ENCODE peak calls at places on chromosome 17, in five cellular contexts. One of them, this sample, is unnamed.
A peak's percentile ranks its signal among the peaks of the same experiment; 100 is the strongest.

GRCh38 chr17:49779730-49780220 is 8.7 kb upstream of the KAT7 start:
- DNase-seq in Peyer's patch: peak; percentile 31
- DNase-seq in tibial nerve: no peak
- DNase-seq in heart right ventricle: peak; percentile 42
- DNase-seq in upper lobe of right lung: no peak
- DNase-seq in this sample: no peak

GRCh38 chr17:40303009-40303657 is 5.8 kb upstream of the RARA start:
- DNase-seq in upper lobe of right lung: no peak
- DNase-seq in tibial nerve: no peak
- DNase-seq in heart right ventricle: peak; percentile 71
- DNase-seq in Peyer's patch: peak; percentile 64
- DNase-seq in this sample: no peak

GRCh38 chr17:72432143-72432604 is 311.4 kb downstream of the SOX9 start:
- DNase-seq in tibial nerve: no peak
- DNase-seq in heart right ventricle: no peak
- DNase-seq in upper lobe of right lung: no peak
- DNase-seq in Peyer's patch: no peak
- DNase-seq in this sample: no peak

GRCh38 chr17:46085522-46085921 is 86.5 kb downstream of the STH start:
- DNase-seq in Peyer's patch: no peak
- DNase-seq in upper lobe of right lung: no peak
- DNase-seq in tibial nerve: no peak
- DNase-seq in heart right ventricle: no peak
- DNase-seq in this sample: no peak

GRCh38 chr17:66904760-66905637 is 59.5 kb upstream of the CACNG4 start:
- DNase-seq in upper lobe of right lung: peak; percentile 66
- DNase-seq in heart right ventricle: peak; percentile 28
- DNase-seq in Peyer's patch: no peak
- DNase-seq in tibial nerve: no peak
- DNase-seq in this sample: peak; percentile 19

GRCh38 chr17:65893692-65894279 is 298.1 kb downstream of the CEP112 start:
- DNase-seq in upper lobe of right lung: no peak
- DNase-seq in Peyer's patch: no peak
- DNase-seq in tibial nerve: no peak
- DNase-seq in heart right ventricle: no peak
- DNase-seq in this sample: no peak

GRCh38 chr17:3917391-3917931 is 1.2 kb upstream of the P2RX1 start:
- DNase-seq in tibial nerve: no peak
- DNase-seq in Peyer's patch: no peak
- DNase-seq in heart right ventricle: peak; percentile 73
- DNase-seq in upper lobe of right lung: peak; percentile 77
- DNase-seq in this sample: peak; percentile 70

GRCh38 chr17:2283302-2283701 is 20.3 kb downstream of the SMG6 start:
- DNase-seq in heart right ventricle: no peak
- DNase-seq in tibial nerve: no peak
- DNase-seq in Peyer's patch: no peak
- DNase-seq in upper lobe of right lung: no peak
- DNase-seq in this sample: no peak

GRCh38 chr17:83106913-83107655 is 27.7 kb downstream of the METRNL start:
- DNase-seq in tibial nerve: no peak
- DNase-seq in heart right ventricle: no peak
- DNase-seq in upper lobe of right lung: no peak
- DNase-seq in Peyer's patch: no peak
- DNase-seq in this sample: no peak

GRCh38 chr17:39002991-39003715 is 36.0 kb upstream of the FBXO47 start:
- DNase-seq in heart right ventricle: peak; percentile 91
- DNase-seq in Peyer's patch: peak; percentile 39
- DNase-seq in upper lobe of right lung: peak; percentile 78
- DNase-seq in tibial nerve: peak; percentile 87
- DNase-seq in this sample: peak; percentile 86

GRCh38 chr17:65182233-65182632 is 45.1 kb downstream of the RGS9 start:
- DNase-seq in tibial nerve: no peak
- DNase-seq in heart right ventricle: no peak
- DNase-seq in Peyer's patch: no peak
- DNase-seq in upper lobe of right lung: no peak
- DNase-seq in this sample: no peak

GRCh38 chr17:14372905-14373559 is 72.2 kb downstream of the HS3ST3B1 start:
- DNase-seq in upper lobe of right lung: no peak
- DNase-seq in tibial nerve: no peak
- DNase-seq in heart right ventricle: no peak
- DNase-seq in Peyer's patch: no peak
- DNase-seq in this sample: no peak

GRCh38 chr17:81401727-81402529 is 6.7 kb downstream of the BAHCC1 start:
- DNase-seq in Peyer's patch: no peak
- DNase-seq in tibial nerve: no peak
- DNase-seq in upper lobe of right lung: no peak
- DNase-seq in heart right ventricle: no peak
- DNase-seq in this sample: peak; percentile 61

GRCh38 chr17:55442953-55443683 is 21.5 kb upstream of the MMD start:
- DNase-seq in heart right ventricle: no peak
- DNase-seq in Peyer's patch: no peak
- DNase-seq in tibial nerve: no peak
- DNase-seq in upper lobe of right lung: no peak
- DNase-seq in this sample: no peak

GRCh38 chr17:81309140-81309858 is 14.2 kb upstream of the SLC38A10 start:
- DNase-seq in tibial nerve: peak; percentile 85
- DNase-seq in Peyer's patch: peak; percentile 43
- DNase-seq in upper lobe of right lung: peak; percentile 98
- DNase-seq in heart right ventricle: peak; percentile 92
- DNase-seq in this sample: peak; percentile 93

GRCh38 chr17:51528116-51528515 is 267.8 kb downstream of the UTP18 start:
- DNase-seq in heart right ventricle: no peak
- DNase-seq in tibial nerve: no peak
- DNase-seq in upper lobe of right lung: no peak
- DNase-seq in Peyer's patch: no peak
- DNase-seq in this sample: no peak

GRCh38 chr17:3962217-3963069 is 1.8 kb downstream of the ATP2A3 start:
- DNase-seq in Peyer's patch: peak; percentile 57
- DNase-seq in upper lobe of right lung: no peak
- DNase-seq in heart right ventricle: no peak
- DNase-seq in tibial nerve: no peak
- DNase-seq in this sample: no peak

GRCh38 chr17:55521193-55521592 is 9.9 kb upstream of the SMIM36 start:
- DNase-seq in Peyer's patch: no peak
- DNase-seq in tibial nerve: no peak
- DNase-seq in upper lobe of right lung: no peak
- DNase-seq in heart right ventricle: no peak
- DNase-seq in this sample: no peak

GRCh38 chr17:77146882-77147281 is 6.1 kb downstream of the SEC14L1 start:
- DNase-seq in Peyer's patch: peak; percentile 64
- DNase-seq in upper lobe of right lung: peak; percentile 84
- DNase-seq in tibial nerve: no peak
- DNase-seq in heart right ventricle: no peak
- DNase-seq in this sample: no peak
- TF ChIP-seq CTCF in Peyer's patch: peak; percentile 40
- TF ChIP-seq CTCF in upper lobe of right lung: peak; percentile 17
- TF ChIP-seq CTCF in tibial nerve: no peak
- TF ChIP-seq CTCF in heart right ventricle: no peak
- TF ChIP-seq CTCF in this sample: peak; percentile 38

GRCh38 chr17:68435876-68436842 is 21.1 kb downstream of the WIPI1 start:
- DNase-seq in tibial nerve: peak; percentile 61
- DNase-seq in Peyer's patch: peak; percentile 82
- DNase-seq in upper lobe of right lung: peak; percentile 69
- DNase-seq in heart right ventricle: peak; percentile 83
- DNase-seq in this sample: peak; percentile 66

GRCh38 chr17:68437979-68438877 is 19.1 kb downstream of the WIPI1 start:
- DNase-seq in upper lobe of right lung: no peak
- DNase-seq in Peyer's patch: peak; percentile 69
- DNase-seq in tibial nerve: no peak
- DNase-seq in heart right ventricle: peak; percentile 44
- DNase-seq in this sample: peak; percentile 51

GRCh38 chr17:68440526-68440925 is 16.8 kb downstream of the WIPI1 start:
- DNase-seq in upper lobe of right lung: no peak
- DNase-seq in Peyer's patch: no peak
- DNase-seq in tibial nerve: no peak
- DNase-seq in heart right ventricle: no peak
- DNase-seq in this sample: no peak

GRCh38 chr17:68441064-68441770 is 16.1 kb downstream of the WIPI1 start:
- DNase-seq in upper lobe of right lung: no peak
- DNase-seq in heart right ventricle: no peak
- DNase-seq in tibial nerve: no peak
- DNase-seq in Peyer's patch: no peak
- DNase-seq in this sample: no peak

GRCh38 chr17:68439656-68440290 is 17.5 kb downstream of the WIPI1 start:
- DNase-seq in tibial nerve: no peak
- DNase-seq in upper lobe of right lung: no peak
- DNase-seq in Peyer's patch: no peak
- DNase-seq in heart right ventricle: no peak
- DNase-seq in this sample: no peak
- H3K4me1 ChIP-seq in tibial nerve: peaks cover 25% of the 10 kb centered on the region
- H3K4me1 ChIP-seq in upper lobe of right lung: peaks cover 38% of the 10 kb centered on the region
- H3K4me1 ChIP-seq in Peyer's patch: no peaks in the 10 kb centered on the region
- H3K4me1 ChIP-seq in heart right ventricle: peaks cover 49% of the 10 kb centered on the region
- H3K4me1 ChIP-seq in this sample: peaks cover 92% of the 10 kb centered on the region

DNA sequence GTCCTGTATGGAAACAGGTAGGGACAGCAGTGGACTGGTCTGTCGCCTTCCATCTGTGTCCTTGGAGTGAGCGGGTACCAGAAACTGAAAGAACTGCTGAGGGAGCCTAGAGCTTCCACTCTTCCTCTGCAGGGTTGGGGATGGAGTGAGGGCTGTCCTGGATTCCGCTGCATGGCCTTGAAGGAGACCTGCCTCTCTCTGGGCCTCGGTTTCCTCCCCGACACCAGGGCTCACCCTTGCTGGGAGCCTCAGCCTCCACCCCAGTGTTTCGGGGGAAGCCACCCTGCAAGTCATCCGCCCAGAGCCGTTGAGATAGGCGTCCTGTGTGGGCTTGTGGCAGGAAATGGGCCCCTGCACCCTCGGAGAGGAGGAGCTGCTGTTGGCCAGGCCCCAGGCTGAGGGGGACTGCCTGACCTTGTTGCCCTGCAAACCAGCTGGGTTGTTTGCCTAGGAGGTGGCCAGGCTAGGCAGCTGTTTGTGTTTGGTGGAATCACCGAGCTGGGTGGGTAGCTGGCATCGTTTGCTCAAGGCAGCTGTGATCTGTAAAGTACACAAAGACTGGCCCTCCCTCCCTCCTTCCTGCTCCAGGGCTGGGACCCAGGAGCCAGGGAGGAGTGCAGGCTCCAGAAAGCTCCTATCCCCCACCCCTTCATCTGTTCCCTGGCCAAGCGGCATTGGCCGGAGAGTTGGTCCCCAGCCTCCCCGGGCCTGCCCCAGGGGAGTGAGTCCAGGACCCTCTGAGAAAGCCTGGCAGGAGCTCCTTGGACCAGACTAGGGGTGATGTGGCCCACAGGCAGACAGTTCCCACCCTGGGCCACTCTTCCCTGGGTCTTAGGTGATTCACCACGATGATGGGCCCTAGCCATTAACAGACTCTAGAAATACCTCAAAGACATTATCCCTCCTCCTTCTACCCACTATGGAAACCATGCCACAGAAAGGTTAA is 1.3 kb downstream of the RAB37 start:
- DNase-seq in tibial nerve: no peak
- DNase-seq in Peyer's patch: peak; percentile 85
- DNase-seq in upper lobe of right lung: no peak
- DNase-seq in heart right ventricle: no peak
- DNase-seq in this sample: peak; percentile 53
- H3K4me3 ChIP-seq in tibial nerve: peak overlapping the region; percentile 45
- H3K4me3 ChIP-seq in Peyer's patch: peak overlapping the region; percentile 47
- H3K4me3 ChIP-seq in upper lobe of right lung: peak overlapping the region; percentile 45
- H3K4me3 ChIP-seq in heart right ventricle: peak overlapping the region; percentile 40
- H3K4me3 ChIP-seq in this sample: peak overlapping the region; percentile 62

GRCh38 chr17:62727916-62728672 is 80.0 kb downstream of the MARCHF10 start:
- DNase-seq in upper lobe of right lung: no peak
- DNase-seq in tibial nerve: no peak
- DNase-seq in Peyer's patch: no peak
- DNase-seq in heart right ventricle: no peak
- DNase-seq in this sample: no peak
- TF ChIP-seq CTCF in upper lobe of right lung: no peak
- TF ChIP-seq CTCF in tibial nerve: no peak
- TF ChIP-seq CTCF in Peyer's patch: no peak
- TF ChIP-seq CTCF in heart right ventricle: no peak
- TF ChIP-seq CTCF in this sample: peak; percentile 47

GRCh38 chr17:43373343-43373742 is 25.4 kb upstream of the ARL4D start:
- DNase-seq in heart right ventricle: no peak
- DNase-seq in Peyer's patch: no peak
- DNase-seq in upper lobe of right lung: no peak
- DNase-seq in tibial nerve: no peak
- DNase-seq in this sample: no peak
- H3K4me1 ChIP-seq in heart right ventricle: peaks cover 25% of the 10 kb centered on the region
- H3K4me1 ChIP-seq in Peyer's patch: no peaks in the 10 kb centered on the region
- H3K4me1 ChIP-seq in upper lobe of right lung: peaks cover 10% of the 10 kb centered on the region
- H3K4me1 ChIP-seq in tibial nerve: peaks cover 14% of the 10 kb centered on the region
- H3K4me1 ChIP-seq in this sample: peaks cover 53% of the 10 kb centered on the region

GRCh38 chr17:17724991-17725852 is 44.0 kb downstream of the RAI1 start:
- DNase-seq in tibial nerve: no peak
- DNase-seq in upper lobe of right lung: no peak
- DNase-seq in heart right ventricle: peak; percentile 44
- DNase-seq in Peyer's patch: no peak
- DNase-seq in this sample: no peak
- H3K4me3 ChIP-seq in tibial nerve: peak overlapping the region; percentile 47
- H3K4me3 ChIP-seq in upper lobe of right lung: peak overlapping the region; percentile 54
- H3K4me3 ChIP-seq in heart right ventricle: peak overlapping the region; percentile 52
- H3K4me3 ChIP-seq in Peyer's patch: peak overlapping the region; percentile 27
- H3K4me3 ChIP-seq in this sample: peak overlapping the region; percentile 66

GRCh38 chr17:61470530-61471136 is 18.4 kb downstream of the TBX4 start:
- DNase-seq in Peyer's patch: no peak
- DNase-seq in upper lobe of right lung: peak; percentile 43
- DNase-seq in tibial nerve: no peak
- DNase-seq in heart right ventricle: no peak
- DNase-seq in this sample: no peak
- TF ChIP-seq CTCF in Peyer's patch: no peak
- TF ChIP-seq CTCF in upper lobe of right lung: no peak
- TF ChIP-seq CTCF in tibial nerve: no peak
- TF ChIP-seq CTCF in heart right ventricle: no peak
- TF ChIP-seq CTCF in this sample: no peak

GRCh38 chr17:78993241-78993956 is 13.7 kb upstream of the LGALS3BP start:
- DNase-seq in upper lobe of right lung: peak; percentile 69
- DNase-seq in Peyer's patch: peak; percentile 49
- DNase-seq in heart right ventricle: peak; percentile 53
- DNase-seq in tibial nerve: peak; percentile 59
- DNase-seq in this sample: no peak
- H3K4me1 ChIP-seq in upper lobe of right lung: peaks cover 9% of the 10 kb centered on the region
- H3K4me1 ChIP-seq in Peyer's patch: no peaks in the 10 kb centered on the region
- H3K4me1 ChIP-seq in heart right ventricle: peaks cover 11% of the 10 kb centered on the region
- H3K4me1 ChIP-seq in tibial nerve: peaks cover 3% of the 10 kb centered on the region
- H3K4me1 ChIP-seq in this sample: peaks cover 45% of the 10 kb centered on the region

GRCh38 chr17:1180434-1180742 is 607 bp upstream of the ABR start:
- DNase-seq in tibial nerve: no peak
- DNase-seq in upper lobe of right lung: no peak
- DNase-seq in heart right ventricle: no peak
- DNase-seq in Peyer's patch: no peak
- DNase-seq in this sample: no peak
- H3K4me3 ChIP-seq in tibial nerve: peak overlapping the region; percentile 60
- H3K4me3 ChIP-seq in upper lobe of right lung: peak overlapping the region; percentile 76
- H3K4me3 ChIP-seq in heart right ventricle: peak overlapping the region; percentile 75
- H3K4me3 ChIP-seq in Peyer's patch: peak overlapping the region; percentile 69
- H3K4me3 ChIP-seq in this sample: peak overlapping the region; percentile 82

GRCh38 chr17:8742274-8742673 is 2.4 kb downstream of the CCDC42 start:
- DNase-seq in Peyer's patch: no peak
- DNase-seq in heart right ventricle: no peak
- DNase-seq in tibial nerve: no peak
- DNase-seq in upper lobe of right lung: no peak
- DNase-seq in this sample: no peak

GRCh38 chr17:8741771-8742170 is 2.9 kb downstream of the CCDC42 start:
- DNase-seq in heart right ventricle: no peak
- DNase-seq in tibial nerve: no peak
- DNase-seq in upper lobe of right lung: no peak
- DNase-seq in Peyer's patch: no peak
- DNase-seq in this sample: no peak

GRCh38 chr17:8739104-8739503 is 5.5 kb downstream of the CCDC42 start:
- DNase-seq in Peyer's patch: no peak
- DNase-seq in tibial nerve: no peak
- DNase-seq in heart right ventricle: no peak
- DNase-seq in upper lobe of right lung: no peak
- DNase-seq in this sample: no peak

GRCh38 chr17:8741366-8741765 is 3.3 kb downstream of the CCDC42 start:
- DNase-seq in upper lobe of right lung: no peak
- DNase-seq in Peyer's patch: no peak
- DNase-seq in heart right ventricle: no peak
- DNase-seq in tibial nerve: no peak
- DNase-seq in this sample: no peak

GRCh38 chr17:8740486-8740885 is 4.2 kb downstream of the CCDC42 start:
- DNase-seq in tibial nerve: no peak
- DNase-seq in Peyer's patch: peak; percentile 52
- DNase-seq in upper lobe of right lung: no peak
- DNase-seq in heart right ventricle: no peak
- DNase-seq in this sample: no peak
- TF ChIP-seq CTCF in tibial nerve: no peak
- TF ChIP-seq CTCF in Peyer's patch: no peak
- TF ChIP-seq CTCF in upper lobe of right lung: no peak
- TF ChIP-seq CTCF in heart right ventricle: no peak
- TF ChIP-seq CTCF in this sample: no peak

This sample was measured in left ventricle myocardium inferior.